ENCODE peak calls at places on chromosome 10, in six cellular contexts. One of them, this sample, is unnamed.
A peak's percentile ranks its signal among the peaks of the same experiment; 100 is the strongest.

GRCh38 chr10:69394020-69394419 is 22.7 kb downstream of the TACR2 start:
- DNase-seq in epithelial cell of prostate: no peak
- DNase-seq in epithelial cell of esophagus: no peak
- DNase-seq in activated effector memory CD4-positive, alpha-beta T cell treated with anti-CD3 and anti-CD28 coated beads, Interleukin-2, amount 50 U/mL, for 16 hours: no peak
- DNase-seq in AG04450: no peak
- DNase-seq in T-helper 2 cell treated with Interferon-gamma antibody and Interleukin-4, amounts not matched to agents 5 μg/mL and 100 μg/mL, for 36 hours: no peak
- DNase-seq in this sample: no peak

GRCh38 chr10:123222832-123223231 is 68.6 kb downstream of the BUB3 start:
- DNase-seq in AG04450: no peak
- DNase-seq in epithelial cell of esophagus: no peak
- DNase-seq in activated effector memory CD4-positive, alpha-beta T cell treated with anti-CD3 and anti-CD28 coated beads, Interleukin-2, amount 50 U/mL, for 16 hours: no peak
- DNase-seq in epithelial cell of prostate: no peak
- DNase-seq in T-helper 2 cell treated with Interferon-gamma antibody and Interleukin-4, amounts not matched to agents 5 μg/mL and 100 μg/mL, for 36 hours: no peak
- DNase-seq in this sample: no peak

GRCh38 chr10:8088504-8088903 is 34.0 kb downstream of the GATA3 start:
- DNase-seq in activated effector memory CD4-positive, alpha-beta T cell treated with anti-CD3 and anti-CD28 coated beads, Interleukin-2, amount 50 U/mL, for 16 hours: peak; percentile 75
- DNase-seq in AG04450: no peak
- DNase-seq in epithelial cell of prostate: no peak
- DNase-seq in T-helper 2 cell treated with Interferon-gamma antibody and Interleukin-4, amounts not matched to agents 5 μg/mL and 100 μg/mL, for 36 hours: peak; percentile 36
- DNase-seq in epithelial cell of esophagus: no peak
- DNase-seq in this sample: no peak

GRCh38 chr10:109592391-109592790 is 330.9 kb downstream of the XPNPEP1 start:
- DNase-seq in epithelial cell of esophagus: no peak
- DNase-seq in T-helper 2 cell treated with Interferon-gamma antibody and Interleukin-4, amounts not matched to agents 5 μg/mL and 100 μg/mL, for 36 hours: no peak
- DNase-seq in activated effector memory CD4-positive, alpha-beta T cell treated with anti-CD3 and anti-CD28 coated beads, Interleukin-2, amount 50 U/mL, for 16 hours: no peak
- DNase-seq in epithelial cell of prostate: no peak
- DNase-seq in AG04450: no peak
- DNase-seq in this sample: no peak

GRCh38 chr10:62268399-62269076 is at the start of gene RTKN2:
- DNase-seq in AG04450: peak; percentile 54
- DNase-seq in epithelial cell of esophagus: peak; percentile 82
- DNase-seq in T-helper 2 cell treated with Interferon-gamma antibody and Interleukin-4, amounts not matched to agents 5 μg/mL and 100 μg/mL, for 36 hours: peak; percentile 72
- DNase-seq in activated effector memory CD4-positive, alpha-beta T cell treated with anti-CD3 and anti-CD28 coated beads, Interleukin-2, amount 50 U/mL, for 16 hours: peak; percentile 90
- DNase-seq in epithelial cell of prostate: peak; percentile 48
- DNase-seq in this sample: peak; percentile 25

GRCh38 chr10:126932516-126932915 is 27.3 kb downstream of the DOCK1 start:
- DNase-seq in T-helper 2 cell treated with Interferon-gamma antibody and Interleukin-4, amounts not matched to agents 5 μg/mL and 100 μg/mL, for 36 hours: no peak
- DNase-seq in AG04450: no peak
- DNase-seq in epithelial cell of prostate: no peak
- DNase-seq in epithelial cell of esophagus: no peak
- DNase-seq in activated effector memory CD4-positive, alpha-beta T cell treated with anti-CD3 and anti-CD28 coated beads, Interleukin-2, amount 50 U/mL, for 16 hours: no peak
- DNase-seq in this sample: no peak

GRCh38 chr10:72063703-72064391 is 24.5 kb downstream of the SPOCK2 start:
- DNase-seq in activated effector memory CD4-positive, alpha-beta T cell treated with anti-CD3 and anti-CD28 coated beads, Interleukin-2, amount 50 U/mL, for 16 hours: no peak
- DNase-seq in T-helper 2 cell treated with Interferon-gamma antibody and Interleukin-4, amounts not matched to agents 5 μg/mL and 100 μg/mL, for 36 hours: no peak
- DNase-seq in epithelial cell of esophagus: peak; percentile 74
- DNase-seq in AG04450: no peak
- DNase-seq in epithelial cell of prostate: peak; percentile 31
- DNase-seq in this sample: peak; percentile 7

GRCh38 chr10:34731885-34732701 is 83.0 kb downstream of the PARD3 start:
- DNase-seq in epithelial cell of prostate: no peak
- DNase-seq in T-helper 2 cell treated with Interferon-gamma antibody and Interleukin-4, amounts not matched to agents 5 μg/mL and 100 μg/mL, for 36 hours: no peak
- DNase-seq in epithelial cell of esophagus: peak; percentile 83
- DNase-seq in activated effector memory CD4-positive, alpha-beta T cell treated with anti-CD3 and anti-CD28 coated beads, Interleukin-2, amount 50 U/mL, for 16 hours: no peak
- DNase-seq in AG04450: no peak
- DNase-seq in this sample: no peak

GRCh38 chr10:10209152-10209551 is 808.5 kb upstream of the CELF2 start:
- DNase-seq in T-helper 2 cell treated with Interferon-gamma antibody and Interleukin-4, amounts not matched to agents 5 μg/mL and 100 μg/mL, for 36 hours: no peak
- DNase-seq in epithelial cell of esophagus: peak; percentile 46
- DNase-seq in activated effector memory CD4-positive, alpha-beta T cell treated with anti-CD3 and anti-CD28 coated beads, Interleukin-2, amount 50 U/mL, for 16 hours: no peak
- DNase-seq in AG04450: peak; percentile 43
- DNase-seq in epithelial cell of prostate: no peak
- DNase-seq in this sample: no peak

GRCh38 chr10:106872176-106872575 is 292.3 kb downstream of the SORCS1 start:
- DNase-seq in T-helper 2 cell treated with Interferon-gamma antibody and Interleukin-4, amounts not matched to agents 5 μg/mL and 100 μg/mL, for 36 hours: no peak
- DNase-seq in epithelial cell of esophagus: no peak
- DNase-seq in epithelial cell of prostate: no peak
- DNase-seq in activated effector memory CD4-positive, alpha-beta T cell treated with anti-CD3 and anti-CD28 coated beads, Interleukin-2, amount 50 U/mL, for 16 hours: no peak
- DNase-seq in AG04450: no peak
- DNase-seq in this sample: no peak

GRCh38 chr10:68550747-68551411 is 9.3 kb upstream of the TET1 start:
- DNase-seq in T-helper 2 cell treated with Interferon-gamma antibody and Interleukin-4, amounts not matched to agents 5 μg/mL and 100 μg/mL, for 36 hours: peak; percentile 35
- DNase-seq in activated effector memory CD4-positive, alpha-beta T cell treated with anti-CD3 and anti-CD28 coated beads, Interleukin-2, amount 50 U/mL, for 16 hours: peak; percentile 63
- DNase-seq in AG04450: peak; percentile 55
- DNase-seq in epithelial cell of esophagus: peak; percentile 78
- DNase-seq in epithelial cell of prostate: peak; percentile 12
- DNase-seq in this sample: peak; percentile 15

GRCh38 chr10:92045641-92046106 is 122.1 kb downstream of the BTAF1 start:
- DNase-seq in AG04450: no peak
- DNase-seq in epithelial cell of esophagus: no peak
- DNase-seq in epithelial cell of prostate: no peak
- DNase-seq in activated effector memory CD4-positive, alpha-beta T cell treated with anti-CD3 and anti-CD28 coated beads, Interleukin-2, amount 50 U/mL, for 16 hours: no peak
- DNase-seq in T-helper 2 cell treated with Interferon-gamma antibody and Interleukin-4, amounts not matched to agents 5 μg/mL and 100 μg/mL, for 36 hours: no peak
- DNase-seq in this sample: no peak

GRCh38 chr10:12975266-12975665 is 26.2 kb downstream of the CCDC3 start:
- DNase-seq in epithelial cell of esophagus: peak; percentile 62
- DNase-seq in epithelial cell of prostate: no peak
- DNase-seq in AG04450: no peak
- DNase-seq in activated effector memory CD4-positive, alpha-beta T cell treated with anti-CD3 and anti-CD28 coated beads, Interleukin-2, amount 50 U/mL, for 16 hours: no peak
- DNase-seq in T-helper 2 cell treated with Interferon-gamma antibody and Interleukin-4, amounts not matched to agents 5 μg/mL and 100 μg/mL, for 36 hours: no peak
- DNase-seq in this sample: no peak

GRCh38 chr10:117214401-117214800 is 17.1 kb downstream of the KCNK18 start:
- DNase-seq in epithelial cell of esophagus: peak; percentile 75
- DNase-seq in epithelial cell of prostate: no peak
- DNase-seq in T-helper 2 cell treated with Interferon-gamma antibody and Interleukin-4, amounts not matched to agents 5 μg/mL and 100 μg/mL, for 36 hours: no peak
- DNase-seq in activated effector memory CD4-positive, alpha-beta T cell treated with anti-CD3 and anti-CD28 coated beads, Interleukin-2, amount 50 U/mL, for 16 hours: no peak
- DNase-seq in AG04450: no peak
- DNase-seq in this sample: no peak

GRCh38 chr10:133013478-133013877 is 71.1 kb upstream of the CFAP46 start:
- DNase-seq in activated effector memory CD4-positive, alpha-beta T cell treated with anti-CD3 and anti-CD28 coated beads, Interleukin-2, amount 50 U/mL, for 16 hours: no peak
- DNase-seq in epithelial cell of prostate: no peak
- DNase-seq in T-helper 2 cell treated with Interferon-gamma antibody and Interleukin-4, amounts not matched to agents 5 μg/mL and 100 μg/mL, for 36 hours: no peak
- DNase-seq in AG04450: no peak
- DNase-seq in epithelial cell of esophagus: no peak
- DNase-seq in this sample: no peak

GRCh38 chr10:77553966-77554365 is 83.6 kb downstream of the KCNMA1 start:
- DNase-seq in epithelial cell of prostate: no peak
- DNase-seq in activated effector memory CD4-positive, alpha-beta T cell treated with anti-CD3 and anti-CD28 coated beads, Interleukin-2, amount 50 U/mL, for 16 hours: no peak
- DNase-seq in epithelial cell of esophagus: peak; percentile 47
- DNase-seq in AG04450: no peak
- DNase-seq in T-helper 2 cell treated with Interferon-gamma antibody and Interleukin-4, amounts not matched to agents 5 μg/mL and 100 μg/mL, for 36 hours: no peak
- DNase-seq in this sample: no peak

GRCh38 chr10:18675069-18675801 is 16.0 kb downstream of the ARL5B start:
- DNase-seq in T-helper 2 cell treated with Interferon-gamma antibody and Interleukin-4, amounts not matched to agents 5 μg/mL and 100 μg/mL, for 36 hours: no peak
- DNase-seq in epithelial cell of prostate: no peak
- DNase-seq in AG04450: no peak
- DNase-seq in epithelial cell of esophagus: no peak
- DNase-seq in activated effector memory CD4-positive, alpha-beta T cell treated with anti-CD3 and anti-CD28 coated beads, Interleukin-2, amount 50 U/mL, for 16 hours: no peak
- DNase-seq in this sample: no peak

GRCh38 chr10:12667006-12667405 is 317.7 kb downstream of the CAMK1D start:
- DNase-seq in epithelial cell of prostate: no peak
- DNase-seq in AG04450: no peak
- DNase-seq in epithelial cell of esophagus: no peak
- DNase-seq in activated effector memory CD4-positive, alpha-beta T cell treated with anti-CD3 and anti-CD28 coated beads, Interleukin-2, amount 50 U/mL, for 16 hours: no peak
- DNase-seq in T-helper 2 cell treated with Interferon-gamma antibody and Interleukin-4, amounts not matched to agents 5 μg/mL and 100 μg/mL, for 36 hours: no peak
- DNase-seq in this sample: no peak

GRCh38 chr10:101118031-101118430 is 13.1 kb upstream of the TLX1 start:
- DNase-seq in activated effector memory CD4-positive, alpha-beta T cell treated with anti-CD3 and anti-CD28 coated beads, Interleukin-2, amount 50 U/mL, for 16 hours: no peak
- DNase-seq in epithelial cell of prostate: no peak
- DNase-seq in T-helper 2 cell treated with Interferon-gamma antibody and Interleukin-4, amounts not matched to agents 5 μg/mL and 100 μg/mL, for 36 hours: no peak
- DNase-seq in AG04450: no peak
- DNase-seq in epithelial cell of esophagus: no peak
- DNase-seq in this sample: no peak

GRCh38 chr10:2282194-2282593 is 544.9 kb upstream of the ADARB2 start:
- DNase-seq in AG04450: no peak
- DNase-seq in epithelial cell of esophagus: no peak
- DNase-seq in T-helper 2 cell treated with Interferon-gamma antibody and Interleukin-4, amounts not matched to agents 5 μg/mL and 100 μg/mL, for 36 hours: no peak
- DNase-seq in activated effector memory CD4-positive, alpha-beta T cell treated with anti-CD3 and anti-CD28 coated beads, Interleukin-2, amount 50 U/mL, for 16 hours: no peak
- DNase-seq in epithelial cell of prostate: no peak
- DNase-seq in this sample: no peak

GRCh38 chr10:1109795-1110673 is 53.8 kb downstream of the WDR37 start:
- DNase-seq in epithelial cell of esophagus: peak; percentile 91
- DNase-seq in epithelial cell of prostate: peak; percentile 66
- DNase-seq in AG04450: peak; percentile 41
- DNase-seq in T-helper 2 cell treated with Interferon-gamma antibody and Interleukin-4, amounts not matched to agents 5 μg/mL and 100 μg/mL, for 36 hours: peak; percentile 75
- DNase-seq in activated effector memory CD4-positive, alpha-beta T cell treated with anti-CD3 and anti-CD28 coated beads, Interleukin-2, amount 50 U/mL, for 16 hours: peak; percentile 91
- DNase-seq in this sample: peak; percentile 62

GRCh38 chr10:24552346-24553016 is 171.2 kb downstream of the ARHGAP21 start:
- DNase-seq in activated effector memory CD4-positive, alpha-beta T cell treated with anti-CD3 and anti-CD28 coated beads, Interleukin-2, amount 50 U/mL, for 16 hours: no peak
- DNase-seq in AG04450: no peak
- DNase-seq in epithelial cell of esophagus: peak; percentile 94
- DNase-seq in epithelial cell of prostate: peak; percentile 59
- DNase-seq in T-helper 2 cell treated with Interferon-gamma antibody and Interleukin-4, amounts not matched to agents 5 μg/mL and 100 μg/mL, for 36 hours: no peak
- DNase-seq in this sample: peak; percentile 49

GRCh38 chr10:46524471-46525176 is 31.8 kb downstream of the GPRIN2 start:
- DNase-seq in epithelial cell of esophagus: peak; percentile 44
- DNase-seq in T-helper 2 cell treated with Interferon-gamma antibody and Interleukin-4, amounts not matched to agents 5 μg/mL and 100 μg/mL, for 36 hours: no peak
- DNase-seq in AG04450: peak; percentile 27
- DNase-seq in activated effector memory CD4-positive, alpha-beta T cell treated with anti-CD3 and anti-CD28 coated beads, Interleukin-2, amount 50 U/mL, for 16 hours: peak; percentile 62
- DNase-seq in epithelial cell of prostate: no peak
- DNase-seq in this sample: peak; percentile 61

This sample was measured in keratinocyte.